ENCODE peak calls at places on chromosomes 5 and 9, in four cellular contexts. T is HepG2, J is GM12878, K is K562. M is an unnamed sample.

GRCh38 chr5:150398432-150399157 is 14.1 kb downstream of the CD74 start:
- DNase-seq in T (no peak), J (no peak), K (peak), M (peak)

GRCh38 chr5:131968396-131968954 is 23.0 kb upstream of the MEIKIN start:
- DNase-seq in J (no peak), T (no peak), K (no peak), M (no peak)

GRCh38 chr9:89677696-89678393 is 73.0 kb downstream of the GADD45G start:
- DNase-seq in J (no peak), T (no peak), K (no peak), M (peak)

GRCh38 chr5:77172713-77173328 is 37.7 kb upstream of the PDE8B start:
- DNase-seq in T (no peak), K (no peak), J (no peak), M (no peak)

GRCh38 chr9:122360891-122361290 is 9.9 kb upstream of the PTGS1 start:
- DNase-seq in T (no peak), K (no peak), J (no peak), M (no peak)

GRCh38 chr5:9515451-9515850 is 30.4 kb downstream of the SEMA5A start:
- DNase-seq in J (no peak), K (no peak), T (no peak), M (no peak)

GRCh38 chr9:16680965-16681658 is 189.4 kb downstream of the BNC2 start:
- DNase-seq in K (no peak), J (no peak), T (no peak), M (no peak)

GRCh38 chr5:99025298-99026045 is 96.7 kb upstream of the CHD1 start:
- DNase-seq in T (peak), K (no peak), J (no peak), M (no peak)

GRCh38 chr5:3531320-3531986 is 64.2 kb upstream of the IRX1 start:
- DNase-seq in K (no peak), T (no peak), J (no peak), M (peak)

GRCh38 chr9:115808108-115808507 is 345.5 kb upstream of the PAPPA start:
- DNase-seq in K (no peak), J (no peak), T (no peak), M (no peak)

DNA sequence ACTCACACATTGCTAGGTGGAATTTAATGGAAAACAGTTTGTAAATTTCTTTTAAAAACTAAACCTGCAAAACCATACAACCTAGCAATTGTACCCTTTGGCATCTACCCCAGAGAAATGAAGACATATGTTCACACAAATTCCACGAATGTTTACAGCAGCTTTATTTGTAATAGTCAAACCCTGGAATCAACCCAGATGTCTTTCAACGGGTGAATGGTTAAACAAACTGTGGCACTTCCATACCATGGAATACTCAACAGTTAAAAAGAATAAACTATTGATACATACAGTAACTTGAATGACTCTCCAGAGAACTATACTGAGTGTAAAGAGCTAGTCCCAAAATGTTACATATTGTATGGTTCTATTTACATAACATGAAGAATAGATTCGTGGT is 17.1 kb upstream of the PAM start:
- DNase-seq in T (no peak), J (no peak), K (no peak), M (no peak)
- TF ChIP-seq TCF7 in T (no peak), J (no peak), K (no peak), M (no peak)

GRCh38 chr9:112351184-112351583 is 17.8 kb upstream of the PTBP3 start:
- DNase-seq in T (no peak), K (peak), J (no peak), M (no peak)
- TF ChIP-seq TCF7 in T (no peak), K (no peak), J (no peak), M (no peak)

DNA sequence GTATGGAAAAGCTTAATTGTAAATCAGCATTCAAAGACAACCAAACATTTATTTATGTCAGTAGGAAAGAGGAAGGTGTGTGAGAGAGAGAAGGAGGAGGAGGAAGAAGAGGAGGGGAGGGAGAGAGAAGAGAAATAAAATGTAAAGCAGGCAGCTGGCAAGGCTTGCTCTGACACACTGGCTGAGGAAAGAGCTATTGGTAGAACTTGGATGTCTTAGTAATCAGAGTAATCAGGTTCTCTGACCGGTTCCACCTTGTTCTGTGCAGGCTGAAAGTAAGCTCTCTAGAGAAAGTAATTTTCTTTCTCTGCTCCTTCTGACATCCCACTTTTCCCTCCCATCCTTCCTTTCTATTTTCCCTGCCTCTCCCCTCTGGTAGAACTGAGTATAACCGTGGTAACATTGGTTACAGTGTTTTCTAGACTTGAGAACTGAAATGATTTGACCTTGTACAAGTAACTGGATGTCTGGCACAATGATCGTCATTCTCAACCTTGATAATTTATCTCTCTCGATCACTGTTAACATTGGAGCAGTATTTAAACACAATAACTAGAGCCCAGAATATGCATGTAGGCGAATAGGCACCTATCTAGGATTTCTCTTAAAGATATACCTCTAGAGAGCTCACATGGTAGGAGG is 33.3 kb downstream of the TLE4 start:
- DNase-seq in K (no peak), J (no peak), T (no peak), M (no peak)
- TF ChIP-seq TCF7 in K (no peak), J (no peak), T (no peak), M (no peak)

GRCh38 chr5:65172486-65173129 is 309.1 kb downstream of the ADAMTS6 start:
- DNase-seq in J (peak), T (no peak), K (no peak), M (no peak)

GRCh38 chr5:65171645-65172044 is 310.1 kb downstream of the ADAMTS6 start:
- DNase-seq in J (no peak), T (no peak), K (no peak), M (no peak)

DNA sequence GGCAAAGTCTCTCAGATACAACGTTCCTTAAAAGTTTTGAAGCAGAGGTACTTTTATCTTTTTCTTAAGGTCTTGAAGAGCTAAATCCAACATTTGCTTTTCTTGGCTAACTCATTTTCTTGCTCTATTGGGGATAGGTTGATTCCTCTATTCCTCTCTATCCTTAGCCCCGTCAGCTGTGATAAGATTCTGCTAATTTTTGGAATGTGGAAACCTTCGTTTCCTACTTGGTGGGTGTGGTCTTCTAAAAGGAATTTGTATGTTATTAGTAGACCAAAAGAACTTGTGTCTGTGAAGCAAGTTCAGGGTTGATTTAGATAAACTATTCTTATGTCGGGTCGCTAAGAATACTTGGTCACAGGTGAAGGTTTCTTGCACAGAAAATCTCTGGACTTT is 308.6 kb downstream of the ADAMTS6 start:
- DNase-seq in T (no peak), K (no peak), J (no peak), M (no peak)
- TF ChIP-seq TCF7 in T (no peak), K (no peak), J (no peak), M (no peak)

DNA sequence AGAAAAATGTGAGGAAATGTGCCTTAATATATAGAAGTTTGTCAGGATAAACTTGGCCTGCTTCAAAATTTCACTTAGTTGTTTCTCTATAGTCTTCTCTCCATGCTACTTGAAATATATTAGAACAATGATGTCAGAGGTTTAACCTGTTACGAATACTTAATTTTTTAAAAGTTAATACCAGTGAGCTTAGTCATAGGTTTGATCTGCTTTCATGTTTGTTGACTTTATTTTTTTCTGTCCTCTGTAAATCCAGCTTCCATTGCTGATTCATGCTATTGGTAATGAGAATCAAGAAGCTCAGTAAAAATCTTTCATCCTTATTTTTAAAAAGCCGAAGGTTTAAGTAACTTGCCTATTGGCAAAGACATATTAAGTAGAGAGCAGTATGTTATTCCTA is 27.9 kb downstream of the BDP1 start:
- DNase-seq in T (peak), J (no peak), K (no peak), M (no peak)
- TF ChIP-seq TCF7 in T (peak), J (no peak), K (no peak), M (no peak)

GRCh38 chr9:90948156-90948555 is 146.5 kb downstream of the SYK start:
- DNase-seq in K (no peak), J (no peak), T (no peak), M (no peak)

GRCh38 chr9:90953805-90954204 is 152.2 kb downstream of the SYK start:
- DNase-seq in J (no peak), T (no peak), K (no peak), M (no peak)

GRCh38 chr9:90956026-90956810 is 154.6 kb downstream of the SYK start:
- DNase-seq in K (no peak), T (no peak), J (no peak), M (no peak)

GRCh38 chr9:90950600-90950999 is 149.0 kb downstream of the SYK start:
- DNase-seq in T (no peak), K (no peak), J (no peak), M (no peak)

GRCh38 chr9:90953200-90953599 is 151.6 kb downstream of the SYK start:
- DNase-seq in K (no peak), T (no peak), J (no peak), M (no peak)
- TF ChIP-seq TCF7 in K (no peak), T (no peak), J (no peak), M (no peak)

M was measured in WTC11.